ENCODE peak calls at places on chromosomes 12 and 14, in seven cellular contexts. One of them, this sample, is unnamed. For H3K4me1 and H3K9me3, the result is how much of the 10 kb centered on the place peaks cover.

GRCh38 chr14:77458249-77458950 is 507 bp downstream of the AHSA1 start:
- DNase-seq in heart right ventricle: no peak
- DNase-seq in HCT116: no peak
- DNase-seq in heart left ventricle: peak
- DNase-seq in sigmoid colon: no peak
- DNase-seq in psoas muscle: peak
- DNase-seq in PC-3: peak
- DNase-seq in this sample: peak

GRCh38 chr12:4137441-4137840 is 136.1 kb upstream of the CCND2 start:
- DNase-seq in HCT116: no peak
- DNase-seq in PC-3: no peak
- DNase-seq in psoas muscle: no peak
- DNase-seq in sigmoid colon: no peak
- DNase-seq in heart right ventricle: no peak
- DNase-seq in heart left ventricle: no peak
- DNase-seq in this sample: no peak

GRCh38 chr12:96134200-96134599 is 60.0 kb upstream of the ELK3 start:
- DNase-seq in psoas muscle: no peak
- DNase-seq in sigmoid colon: no peak
- DNase-seq in PC-3: no peak
- DNase-seq in heart left ventricle: no peak
- DNase-seq in HCT116: peak
- DNase-seq in heart right ventricle: no peak
- DNase-seq in this sample: no peak

GRCh38 chr14:54597795-54598443 is 31.0 kb downstream of the SAMD4A start:
- DNase-seq in psoas muscle: no peak
- DNase-seq in PC-3: peak
- DNase-seq in sigmoid colon: no peak
- DNase-seq in HCT116: no peak
- DNase-seq in heart left ventricle: no peak
- DNase-seq in heart right ventricle: no peak
- DNase-seq in this sample: no peak

GRCh38 chr12:11500222-11500860 is 105.0 kb upstream of the PRB2 start:
- DNase-seq in psoas muscle: peak
- DNase-seq in HCT116: no peak
- DNase-seq in PC-3: peak
- DNase-seq in heart right ventricle: peak
- DNase-seq in heart left ventricle: peak
- DNase-seq in sigmoid colon: peak
- DNase-seq in this sample: peak

GRCh38 chr14:51208982-51209381 is 31.1 kb upstream of the TMX1 start:
- DNase-seq in psoas muscle: no peak
- DNase-seq in heart right ventricle: no peak
- DNase-seq in sigmoid colon: no peak
- DNase-seq in PC-3: no peak
- DNase-seq in heart left ventricle: no peak
- DNase-seq in HCT116: no peak
- DNase-seq in this sample: no peak

GRCh38 chr14:92473261-92473946 is 40.2 kb upstream of the RIN3 start:
- DNase-seq in heart right ventricle: no peak
- DNase-seq in sigmoid colon: no peak
- DNase-seq in psoas muscle: peak
- DNase-seq in HCT116: no peak
- DNase-seq in heart left ventricle: peak
- DNase-seq in PC-3: no peak
- DNase-seq in this sample: no peak

GRCh38 chr12:46244273-46244672 is 24.6 kb downstream of the SLC38A1 start:
- DNase-seq in heart right ventricle: no peak
- DNase-seq in heart left ventricle: no peak
- DNase-seq in psoas muscle: no peak
- DNase-seq in HCT116: no peak
- DNase-seq in PC-3: no peak
- DNase-seq in sigmoid colon: no peak
- DNase-seq in this sample: no peak

GRCh38 chr12:103503546-103504480 is 8.0 kb upstream of the C12orf42 start:
- DNase-seq in heart left ventricle: no peak
- DNase-seq in psoas muscle: no peak
- DNase-seq in HCT116: peak
- DNase-seq in heart right ventricle: peak
- DNase-seq in PC-3: no peak
- DNase-seq in sigmoid colon: no peak
- DNase-seq in this sample: peak

DNA sequence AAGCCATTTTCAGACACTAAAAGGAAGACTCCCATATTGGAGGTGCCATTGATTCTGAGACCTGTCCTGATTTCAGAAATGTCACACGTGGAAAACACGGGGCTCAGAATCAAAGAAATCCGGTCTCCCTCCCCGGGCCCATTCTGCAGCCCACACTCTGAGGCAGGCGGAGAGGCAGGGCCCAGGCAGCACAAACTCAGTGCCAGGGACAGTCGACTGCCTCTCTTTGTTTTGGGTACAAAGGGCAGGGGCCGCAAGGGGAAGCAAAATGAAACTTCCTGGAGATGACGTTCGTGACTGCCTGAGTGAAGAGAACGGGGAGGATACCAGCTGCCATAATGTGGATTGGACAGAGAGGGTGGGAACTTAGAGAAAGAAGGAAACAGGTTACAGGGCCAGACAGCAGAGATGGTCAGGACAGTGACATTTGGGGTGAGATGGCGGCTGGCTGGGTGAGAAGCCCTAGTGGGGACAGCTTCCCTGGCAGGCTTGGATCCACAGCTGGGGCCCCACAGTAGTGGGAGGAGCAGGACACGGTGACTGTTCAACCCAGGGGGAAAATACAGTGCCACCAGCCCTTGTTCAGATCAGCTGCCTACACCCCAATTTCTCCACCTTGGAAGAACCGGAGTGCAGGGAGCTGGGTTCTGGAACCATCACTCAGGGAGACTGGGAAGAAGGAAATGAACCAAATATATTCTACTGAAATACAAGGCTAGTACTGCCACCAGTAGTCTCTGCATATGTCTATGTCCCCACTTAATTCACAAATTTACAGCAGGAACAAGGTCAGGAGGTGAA is 8.1 kb downstream of the GAPDH start:
- DNase-seq in psoas muscle: no peak
- DNase-seq in PC-3: no peak
- DNase-seq in HCT116: no peak
- DNase-seq in heart left ventricle: no peak
- DNase-seq in heart right ventricle: no peak
- DNase-seq in sigmoid colon: peak
- DNase-seq in this sample: no peak
- H3K4me1 ChIP-seq in psoas muscle: under half
- H3K4me1 ChIP-seq in PC-3: under half
- H3K4me1 ChIP-seq in HCT116: under half
- H3K4me1 ChIP-seq in heart left ventricle: under half
- H3K4me1 ChIP-seq in heart right ventricle: under half
- H3K4me1 ChIP-seq in sigmoid colon: under half
- H3K4me1 ChIP-seq in this sample: under half

GRCh38 chr12:34547276-34547675 is 525.0 kb downstream of the ALG10 start:
- DNase-seq in psoas muscle: no peak
- DNase-seq in heart right ventricle: no peak
- DNase-seq in PC-3: no peak
- DNase-seq in HCT116: no peak
- DNase-seq in sigmoid colon: no peak
- DNase-seq in heart left ventricle: no peak
- DNase-seq in this sample: no peak
- H3K9me3 ChIP-seq in psoas muscle: half or more
- H3K9me3 ChIP-seq in heart right ventricle: half or more
- H3K9me3 ChIP-seq in PC-3: half or more
- H3K9me3 ChIP-seq in HCT116: under half
- H3K9me3 ChIP-seq in sigmoid colon: under half
- H3K9me3 ChIP-seq in heart left ventricle: half or more
- H3K9me3 ChIP-seq in this sample: under half

GRCh38 chr12:55715833-55716581 is at the start of gene BLOC1S1:
- DNase-seq in psoas muscle: peak
- DNase-seq in heart right ventricle: peak
- DNase-seq in HCT116: peak
- DNase-seq in sigmoid colon: peak
- DNase-seq in PC-3: peak
- DNase-seq in heart left ventricle: peak
- DNase-seq in this sample: peak
- H3K4me1 ChIP-seq in psoas muscle: half or more
- H3K4me1 ChIP-seq in heart right ventricle: half or more
- H3K4me1 ChIP-seq in HCT116: under half
- H3K4me1 ChIP-seq in sigmoid colon: half or more
- H3K4me1 ChIP-seq in PC-3: half or more
- H3K4me1 ChIP-seq in heart left ventricle: half or more
- H3K4me1 ChIP-seq in this sample: under half

GRCh38 chr12:34294137-34294536 is 271.8 kb downstream of the ALG10 start:
- DNase-seq in HCT116: no peak
- DNase-seq in sigmoid colon: no peak
- DNase-seq in heart right ventricle: peak
- DNase-seq in PC-3: no peak
- DNase-seq in heart left ventricle: no peak
- DNase-seq in psoas muscle: no peak
- DNase-seq in this sample: no peak
- H3K9me3 ChIP-seq in HCT116: under half
- H3K9me3 ChIP-seq in sigmoid colon: under half
- H3K9me3 ChIP-seq in heart right ventricle: under half
- H3K9me3 ChIP-seq in PC-3: under half
- H3K9me3 ChIP-seq in heart left ventricle: under half
- H3K9me3 ChIP-seq in psoas muscle: under half
- H3K9me3 ChIP-seq in this sample: under half